ENCODE peak calls at places on chromosome X, in six cellular contexts. K, P, X, D, A and N are unnamed samples.
A peak's percentile ranks its signal among the peaks of the same experiment; 100 is the strongest.

GRCh38 chrX:118727686-118728339 is 407 bp downstream of the IL13RA1 start:
- ATAC-seq in P (peak; percentile 3), X (peak; percentile 50), A (peak; percentile 45), D (no peak), K (no peak), N (peak; percentile 33)

GRCh38 chrX:129450123-129450522 is 73.2 kb downstream of the SMARCA1 start:
- ATAC-seq in D (no peak), K (no peak), P (no peak), X (no peak), A (no peak), N (no peak)

GRCh38 chrX:13778916-13779315 is 38.0 kb downstream of the GPM6B start:
- ATAC-seq in D (no peak), X (no peak), A (no peak), P (no peak), K (no peak), N (peak; percentile 73)

GRCh38 chrX:123217077-123217476 is 33.0 kb downstream of the GRIA3 start:
- ATAC-seq in X (no peak), P (no peak), K (no peak), A (peak; percentile 90), D (no peak), N (no peak)

GRCh38 chrX:112816908-112817307 is 23.7 kb downstream of the AMOT start:
- ATAC-seq in K (no peak), D (no peak), P (no peak), X (no peak), A (no peak), N (no peak)

GRCh38 chrX:13180807-13181206 is 136.4 kb upstream of the FAM9C start:
- ATAC-seq in K (peak; percentile 52), A (no peak), P (no peak), X (no peak), D (no peak), N (no peak)

GRCh38 chrX:71935542-71935941 is 24.9 kb downstream of the NHSL2 start:
- ATAC-seq in P (no peak), X (no peak), A (peak; percentile 70), D (no peak), K (no peak), N (no peak)

GRCh38 chrX:97389761-97390192 is 506.1 kb downstream of the RPA4 start:
- ATAC-seq in P (no peak), K (peak; percentile 66), A (peak; percentile 16), X (no peak), D (no peak), N (peak; percentile 54)

GRCh38 chrX:9336501-9336900 is 128.4 kb upstream of the TBL1X start:
- ATAC-seq in P (no peak), A (no peak), K (no peak), D (no peak), X (no peak), N (no peak)

GRCh38 chrX:76420237-76420636 is 7.3 kb upstream of the MAGEE1 start:
- ATAC-seq in P (no peak), K (no peak), X (no peak), D (no peak), A (no peak), N (peak; percentile 32)

GRCh38 chrX:38770152-38770551 is 31.1 kb upstream of the MID1IP1 start:
- ATAC-seq in A (no peak), K (no peak), D (no peak), X (no peak), P (no peak), N (no peak)

GRCh38 chrX:19772306-19772705 is 115.1 kb downstream of the SH3KBP1 start:
- ATAC-seq in D (no peak), A (peak; percentile 40), K (peak; percentile 36), P (no peak), X (no peak), N (peak; percentile 51)

GRCh38 chrX:107272431-107272921 is 66.1 kb downstream of the DNAAF6 start:
- ATAC-seq in D (peak; percentile 42), X (peak; percentile 71), P (no peak), A (no peak), K (peak; percentile 66), N (peak; percentile 72)

GRCh38 chrX:8743126-8743732 is 11.3 kb upstream of the ANOS1 start:
- ATAC-seq in A (no peak), D (no peak), X (peak; percentile 91), P (no peak), K (no peak), N (peak; percentile 44)

GRCh38 chrX:100076031-100076430 is 334.0 kb downstream of the PCDH19 start:
- ATAC-seq in X (no peak), K (no peak), D (no peak), P (no peak), A (no peak), N (no peak)

GRCh38 chrX:7927259-7928167 is at the start of gene PNPLA4:
- ATAC-seq in A (peak; percentile 98), D (peak; percentile 93), K (peak; percentile 90), P (peak; percentile 91), X (peak; percentile 94), N (peak; percentile 95)